ENCODE peak calls at places on chromosome 1, in four cellular contexts. One of them, this sample, is unnamed. For H3K4me1, the result is how much of the 10 kb centered on the place peaks cover.

GRCh38 chr1:9815150-9815549 is 8.6 kb downstream of the CLSTN1 start:
- DNase-seq in tibial artery: no peak
- DNase-seq in A549: no peak
- DNase-seq in breast epithelium: no peak
- DNase-seq in this sample: no peak

GRCh38 chr1:77188770-77189169 is 30.5 kb downstream of the PIGK start:
- DNase-seq in tibial artery: no peak
- DNase-seq in A549: no peak
- DNase-seq in breast epithelium: no peak
- DNase-seq in this sample: no peak

GRCh38 chr1:228022571-228023293 is 15.9 kb downstream of the WNT3A start:
- DNase-seq in tibial artery: peak
- DNase-seq in A549: no peak
- DNase-seq in breast epithelium: peak
- DNase-seq in this sample: peak

GRCh38 chr1:17741052-17741451 is 14.1 kb upstream of the ACTL8 start:
- DNase-seq in tibial artery: no peak
- DNase-seq in A549: no peak
- DNase-seq in breast epithelium: no peak
- DNase-seq in this sample: no peak

GRCh38 chr1:62841587-62842169 is 57.7 kb downstream of the ATG4C start:
- DNase-seq in tibial artery: no peak
- DNase-seq in A549: peak
- DNase-seq in breast epithelium: no peak
- DNase-seq in this sample: no peak

GRCh38 chr1:206608108-206608698 is 4.1 kb downstream of the EIF2D start:
- DNase-seq in tibial artery: no peak
- DNase-seq in A549: peak
- DNase-seq in breast epithelium: no peak
- DNase-seq in this sample: no peak

GRCh38 chr1:168480997-168481396 is 62.8 kb downstream of the XCL2 start:
- DNase-seq in tibial artery: no peak
- DNase-seq in A549: no peak
- DNase-seq in breast epithelium: no peak
- DNase-seq in this sample: no peak

GRCh38 chr1:94974824-94975223 is 47.9 kb upstream of the CNN3 start:
- DNase-seq in tibial artery: no peak
- DNase-seq in A549: no peak
- DNase-seq in breast epithelium: no peak
- DNase-seq in this sample: no peak

GRCh38 chr1:244409648-244410164 is 42.0 kb downstream of the ADSS2 start:
- DNase-seq in tibial artery: no peak
- DNase-seq in A549: no peak
- DNase-seq in breast epithelium: no peak
- DNase-seq in this sample: no peak

GRCh38 chr1:16442273-16442672 is 1.7 kb downstream of the NECAP2 start:
- DNase-seq in tibial artery: peak
- DNase-seq in A549: no peak
- DNase-seq in breast epithelium: no peak
- DNase-seq in this sample: no peak

GRCh38 chr1:64172458-64172983 is 30.9 kb upstream of the UBE2U start:
- DNase-seq in tibial artery: no peak
- DNase-seq in A549: peak
- DNase-seq in breast epithelium: no peak
- DNase-seq in this sample: no peak

GRCh38 chr1:218775476-218776170 is 398.1 kb upstream of the LYPLAL1 start:
- DNase-seq in tibial artery: no peak
- DNase-seq in A549: no peak
- DNase-seq in breast epithelium: no peak
- DNase-seq in this sample: no peak

GRCh38 chr1:234933475-234933874 is 195.2 kb downstream of the TOMM20 start:
- DNase-seq in tibial artery: peak
- DNase-seq in A549: no peak
- DNase-seq in breast epithelium: no peak
- DNase-seq in this sample: no peak

GRCh38 chr1:17759114-17759513 is 4.0 kb downstream of the ACTL8 start:
- DNase-seq in tibial artery: no peak
- DNase-seq in A549: peak
- DNase-seq in breast epithelium: no peak
- DNase-seq in this sample: no peak

GRCh38 chr1:119742193-119742592 is 26.5 kb downstream of the HMGCS2 start:
- DNase-seq in tibial artery: no peak
- DNase-seq in A549: no peak
- DNase-seq in breast epithelium: no peak
- DNase-seq in this sample: no peak

GRCh38 chr1:116179398-116179797 is 68.2 kb downstream of the MAB21L3 start:
- DNase-seq in tibial artery: no peak
- DNase-seq in A549: no peak
- DNase-seq in breast epithelium: no peak
- DNase-seq in this sample: no peak

GRCh38 chr1:158930504-158930903 is 848 bp upstream of the PYHIN1 start:
- DNase-seq in tibial artery: no peak
- DNase-seq in A549: no peak
- DNase-seq in breast epithelium: no peak
- DNase-seq in this sample: no peak

GRCh38 chr1:93979718-93980319 is 70.6 kb upstream of the GCLM start:
- DNase-seq in tibial artery: peak
- DNase-seq in A549: peak
- DNase-seq in breast epithelium: no peak
- DNase-seq in this sample: peak

GRCh38 chr1:210645582-210646257 is 317.0 kb downstream of the HHAT start:
- DNase-seq in tibial artery: no peak
- DNase-seq in A549: no peak
- DNase-seq in breast epithelium: no peak
- DNase-seq in this sample: no peak

GRCh38 chr1:29197590-29197924 is 15.9 kb upstream of the SRSF4 start:
- DNase-seq in tibial artery: no peak
- DNase-seq in A549: peak
- DNase-seq in breast epithelium: no peak
- DNase-seq in this sample: peak

GRCh38 chr1:82778612-82779011 is 977.9 kb downstream of the ADGRL2 start:
- DNase-seq in tibial artery: no peak
- DNase-seq in A549: peak
- DNase-seq in breast epithelium: no peak
- DNase-seq in this sample: no peak

GRCh38 chr1:225508538-225509375 is 80.9 kb upstream of the LBR start:
- DNase-seq in tibial artery: peak
- DNase-seq in A549: peak
- DNase-seq in breast epithelium: no peak
- DNase-seq in this sample: no peak

GRCh38 chr1:38089712-38090360 is 43.2 kb upstream of the POU3F1 start:
- DNase-seq in tibial artery: no peak
- DNase-seq in A549: no peak
- DNase-seq in breast epithelium: no peak
- DNase-seq in this sample: no peak

GRCh38 chr1:248924696-248925532 is 18.9 kb downstream of the PGBD2 start:
- DNase-seq in tibial artery: no peak
- DNase-seq in A549: peak
- DNase-seq in breast epithelium: no peak
- DNase-seq in this sample: no peak

GRCh38 chr1:150764617-150765090 is 924 bp downstream of the CTSS start:
- DNase-seq in tibial artery: no peak
- DNase-seq in A549: peak
- DNase-seq in breast epithelium: no peak
- DNase-seq in this sample: no peak

GRCh38 chr1:206725053-206725963 is 40.6 kb downstream of the MAPKAPK2 start:
- DNase-seq in tibial artery: no peak
- DNase-seq in A549: peak
- DNase-seq in breast epithelium: no peak
- DNase-seq in this sample: peak

GRCh38 chr1:45187735-45188134 is 18.7 kb downstream of the ZSWIM5 start:
- DNase-seq in tibial artery: no peak
- DNase-seq in A549: no peak
- DNase-seq in breast epithelium: no peak
- DNase-seq in this sample: no peak

GRCh38 chr1:71118086-71118485 is 37.3 kb upstream of the ZRANB2 start:
- DNase-seq in tibial artery: no peak
- DNase-seq in A549: no peak
- DNase-seq in breast epithelium: no peak
- DNase-seq in this sample: no peak

GRCh38 chr1:67204298-67204697 is 38.0 kb downstream of the IL23R start:
- DNase-seq in tibial artery: no peak
- DNase-seq in A549: no peak
- DNase-seq in breast epithelium: no peak
- DNase-seq in this sample: no peak

GRCh38 chr1:245118066-245118465 is 36.7 kb upstream of the KIF26B start:
- DNase-seq in tibial artery: no peak
- DNase-seq in A549: no peak
- DNase-seq in breast epithelium: peak
- DNase-seq in this sample: no peak

GRCh38 chr1:47963093-47963492 is 34.1 kb downstream of the TRABD2B start:
- DNase-seq in tibial artery: no peak
- DNase-seq in A549: no peak
- DNase-seq in breast epithelium: no peak
- DNase-seq in this sample: no peak

GRCh38 chr1:214552174-214552608 is 789 bp upstream of the PTPN14 start:
- DNase-seq in tibial artery: peak
- DNase-seq in A549: peak
- DNase-seq in breast epithelium: peak
- DNase-seq in this sample: peak

GRCh38 chr1:214808845-214809460 is 206.0 kb downstream of the CENPF start:
- DNase-seq in tibial artery: no peak
- DNase-seq in A549: peak
- DNase-seq in breast epithelium: no peak
- DNase-seq in this sample: no peak

GRCh38 chr1:65626003-65626402 is 166.7 kb upstream of the PDE4B start:
- DNase-seq in tibial artery: no peak
- DNase-seq in A549: no peak
- DNase-seq in breast epithelium: no peak
- DNase-seq in this sample: no peak

DNA sequence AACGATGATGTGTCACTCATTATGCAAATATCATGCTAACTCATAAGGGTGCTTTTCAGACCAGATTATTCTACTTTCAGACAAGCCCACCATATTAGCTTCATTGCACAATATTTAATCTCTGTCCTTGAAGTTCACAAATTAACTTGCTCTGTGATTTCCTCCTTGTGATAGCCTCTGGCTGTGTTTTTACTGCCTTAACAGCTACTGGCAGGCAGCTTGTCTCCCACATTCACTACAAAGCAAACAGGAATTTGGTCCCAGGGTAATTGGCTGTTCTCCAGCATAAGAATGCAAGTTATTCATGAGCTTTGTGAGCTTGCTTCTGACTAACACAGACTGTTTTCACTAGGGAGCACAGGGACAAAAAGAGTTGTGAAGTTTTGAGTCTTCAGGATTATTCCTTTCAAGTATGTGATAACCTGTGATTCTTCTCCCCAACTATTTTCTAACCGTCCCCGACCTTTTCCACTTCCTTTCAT is 87.9 kb upstream of the HMCN1 start:
- DNase-seq in tibial artery: peak
- DNase-seq in A549: peak
- DNase-seq in breast epithelium: no peak
- DNase-seq in this sample: no peak
- H3K4me3 ChIP-seq in tibial artery: no peak
- H3K4me3 ChIP-seq in A549: peak
- H3K4me3 ChIP-seq in breast epithelium: no peak
- H3K4me3 ChIP-seq in this sample: no peak

GRCh38 chr1:51264470-51264869 is 28.4 kb downstream of the RNF11 start:
- DNase-seq in tibial artery: no peak
- DNase-seq in A549: no peak
- DNase-seq in breast epithelium: no peak
- DNase-seq in this sample: no peak
- H3K27ac ChIP-seq in tibial artery: peak
- H3K27ac ChIP-seq in A549: no peak
- H3K27ac ChIP-seq in breast epithelium: no peak
- H3K27ac ChIP-seq in this sample: peak

GRCh38 chr1:23589506-23589872 is 30.2 kb upstream of the ID3 start:
- DNase-seq in tibial artery: no peak
- DNase-seq in A549: no peak
- DNase-seq in breast epithelium: no peak
- DNase-seq in this sample: no peak
- H3K4me1 ChIP-seq in tibial artery: under half
- H3K4me1 ChIP-seq in A549: half or more
- H3K4me1 ChIP-seq in breast epithelium: under half
- H3K4me1 ChIP-seq in this sample: under half

GRCh38 chr1:192905049-192905448 is 96.2 kb downstream of the RGS2 start:
- DNase-seq in tibial artery: no peak
- DNase-seq in A549: no peak
- DNase-seq in breast epithelium: no peak
- DNase-seq in this sample: no peak
- H3K4me3 ChIP-seq in tibial artery: peak
- H3K4me3 ChIP-seq in A549: no peak
- H3K4me3 ChIP-seq in breast epithelium: no peak
- H3K4me3 ChIP-seq in this sample: no peak

GRCh38 chr1:229828461-229828860 is 202.4 kb downstream of the URB2 start:
- DNase-seq in tibial artery: no peak
- DNase-seq in A549: no peak
- DNase-seq in breast epithelium: no peak
- DNase-seq in this sample: no peak
- H3K27ac ChIP-seq in tibial artery: peak
- H3K27ac ChIP-seq in A549: no peak
- H3K27ac ChIP-seq in breast epithelium: no peak
- H3K27ac ChIP-seq in this sample: no peak